ENCODE peak calls at places on chromosomes 1 and 21, in four cellular contexts. N is IMR-90, O is left lung, F is ovary. P is an unnamed sample.

GRCh38 chr1:1547011-1547410 is 6.6 kb upstream of the TMEM240 start:
- DNase-seq in N (no peak), O (no peak), F (no peak), P (peak; percentile 68)

GRCh38 chr1:117512728-117513321 is 93.0 kb upstream of the TENT5C start:
- DNase-seq in N (peak; percentile 40), O (no peak), F (no peak), P (peak; percentile 19)

GRCh38 chr1:20903452-20903851 is 116.3 kb upstream of the HP1BP3 start:
- DNase-seq in N (no peak), O (no peak), F (no peak), P (no peak)

GRCh38 chr1:19222979-19223824 is 13.1 kb upstream of the UBR4 start:
- DNase-seq in N (peak; percentile 71), O (no peak), F (no peak), P (peak; percentile 57)

GRCh38 chr1:43444151-43444826 is 9.4 kb downstream of the HYI start:
- DNase-seq in N (no peak), O (peak; percentile 20), F (no peak), P (no peak)

GRCh38 chr1:216346521-216346920 is 76.7 kb downstream of the USH2A start:
- DNase-seq in N (no peak), O (no peak), F (no peak), P (no peak)

GRCh38 chr1:25700626-25701025 is 84.0 kb downstream of the MAN1C1 start:
- DNase-seq in N (no peak), O (no peak), F (no peak), P (no peak)

GRCh38 chr1:43565600-43566360 is 35.1 kb downstream of the PTPRF start:
- DNase-seq in N (peak; percentile 39), O (peak; percentile 61), F (peak; percentile 81), P (peak; percentile 97)

GRCh38 chr1:160935527-160936258 is 18.9 kb downstream of the ITLN2 start:
- DNase-seq in N (no peak), O (no peak), F (no peak), P (peak; percentile 62)
- H3K27ac ChIP-seq in N (no peak overlapping the region), O (no peak overlapping the region), F (no peak overlapping the region), P (no peak overlapping the region)

GRCh38 chr1:16236091-16236494 is 890 bp downstream of the CPLANE2 start:
- DNase-seq in N (peak; percentile 18), O (no peak), F (no peak), P (peak; percentile 93)
- H3K4me3 ChIP-seq in N (peak overlapping the region; percentile 71), O (no peak overlapping the region), F (peak overlapping the region; percentile 50), P (peak overlapping the region; percentile 84)

GRCh38 chr1:91844862-91845528 is 41.0 kb downstream of the TGFBR3 start:
- DNase-seq in N (peak; percentile 94), O (no peak), F (peak; percentile 48), P (peak; percentile 95)
- TF ChIP-seq CTCF in N (no peak), O (no peak), F (no peak), P (peak; percentile 12)

GRCh38 chr1:113031060-113031933 is 41.7 kb upstream of the LRIG2 start:
- DNase-seq in N (no peak), O (no peak), F (no peak), P (no peak)

GRCh38 chr1:113029822-113030221 is 43.2 kb upstream of the LRIG2 start:
- DNase-seq in N (no peak), O (no peak), F (no peak), P (no peak)

GRCh38 chr1:113027008-113027407 is 46.0 kb upstream of the LRIG2 start:
- DNase-seq in N (no peak), O (no peak), F (no peak), P (no peak)

GRCh38 chr1:113021430-113022085 is 51.4 kb upstream of the LRIG2 start:
- DNase-seq in N (no peak), O (no peak), F (no peak), P (peak; percentile 73)

GRCh38 chr1:113027449-113027848 is 45.5 kb upstream of the LRIG2 start:
- DNase-seq in N (no peak), O (no peak), F (no peak), P (no peak)
- H3K27ac ChIP-seq in N (no peak overlapping the region), O (no peak overlapping the region), F (no peak overlapping the region), P (no peak overlapping the region)

DNA sequence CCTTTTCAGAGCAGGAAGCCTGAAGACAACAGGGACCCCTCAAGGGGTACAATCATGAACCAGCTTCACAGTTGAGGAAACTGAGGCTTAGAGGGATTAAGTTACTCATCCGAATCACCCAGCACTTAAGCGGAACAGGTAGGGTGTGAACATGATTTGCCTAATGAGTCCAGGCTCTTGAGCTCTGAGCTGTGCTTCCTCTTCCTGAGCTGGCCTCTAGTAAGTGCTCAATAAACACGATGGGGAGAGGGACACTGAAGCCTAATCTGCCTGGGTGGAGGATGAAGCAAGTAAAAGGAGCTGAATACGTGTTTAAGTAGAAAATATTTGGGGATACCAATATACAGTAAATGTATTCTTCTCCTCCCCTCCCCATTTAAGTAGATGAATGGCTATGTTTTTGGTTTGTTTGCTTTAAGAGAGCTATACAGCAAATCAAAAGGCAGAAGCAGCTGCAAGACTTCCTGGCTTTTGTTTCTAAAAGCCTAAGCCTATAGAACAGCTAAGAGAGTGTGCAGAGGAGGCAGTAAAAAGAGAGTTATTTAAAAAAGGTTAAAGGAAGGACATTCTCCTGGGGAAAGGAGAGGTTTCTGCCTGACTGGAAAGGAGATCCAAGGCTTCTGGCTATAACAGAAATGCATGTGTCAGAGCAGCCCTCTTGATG is 20.5 kb downstream of the STPG1 start:
- DNase-seq in N (no peak), O (no peak), F (no peak), P (no peak)
- H3K4me3 ChIP-seq in N (no peak overlapping the region), O (no peak overlapping the region), F (no peak overlapping the region), P (no peak overlapping the region)

GRCh38 chr21:38699048-38699447 is 106.7 kb upstream of the ETS2 start:
- DNase-seq in N (no peak), O (no peak), F (no peak), P (no peak)
- TF ChIP-seq CTCF in N (no peak), O (no peak), F (no peak), P (peak; percentile 35)

GRCh38 chr1:158019177-158019868 is 25.9 kb downstream of the KIRREL1 start:
- DNase-seq in N (peak; percentile 94), O (peak; percentile 61), F (no peak), P (peak; percentile 66)

GRCh38 chr1:158014702-158015320 is 21.4 kb downstream of the KIRREL1 start:
- DNase-seq in N (no peak), O (no peak), F (no peak), P (no peak)

GRCh38 chr1:158020877-158021630 is 27.6 kb downstream of the KIRREL1 start:
- DNase-seq in N (no peak), O (no peak), F (no peak), P (no peak)

GRCh38 chr1:158016651-158017335 is 23.3 kb downstream of the KIRREL1 start:
- DNase-seq in N (no peak), O (no peak), F (no peak), P (no peak)

DNA sequence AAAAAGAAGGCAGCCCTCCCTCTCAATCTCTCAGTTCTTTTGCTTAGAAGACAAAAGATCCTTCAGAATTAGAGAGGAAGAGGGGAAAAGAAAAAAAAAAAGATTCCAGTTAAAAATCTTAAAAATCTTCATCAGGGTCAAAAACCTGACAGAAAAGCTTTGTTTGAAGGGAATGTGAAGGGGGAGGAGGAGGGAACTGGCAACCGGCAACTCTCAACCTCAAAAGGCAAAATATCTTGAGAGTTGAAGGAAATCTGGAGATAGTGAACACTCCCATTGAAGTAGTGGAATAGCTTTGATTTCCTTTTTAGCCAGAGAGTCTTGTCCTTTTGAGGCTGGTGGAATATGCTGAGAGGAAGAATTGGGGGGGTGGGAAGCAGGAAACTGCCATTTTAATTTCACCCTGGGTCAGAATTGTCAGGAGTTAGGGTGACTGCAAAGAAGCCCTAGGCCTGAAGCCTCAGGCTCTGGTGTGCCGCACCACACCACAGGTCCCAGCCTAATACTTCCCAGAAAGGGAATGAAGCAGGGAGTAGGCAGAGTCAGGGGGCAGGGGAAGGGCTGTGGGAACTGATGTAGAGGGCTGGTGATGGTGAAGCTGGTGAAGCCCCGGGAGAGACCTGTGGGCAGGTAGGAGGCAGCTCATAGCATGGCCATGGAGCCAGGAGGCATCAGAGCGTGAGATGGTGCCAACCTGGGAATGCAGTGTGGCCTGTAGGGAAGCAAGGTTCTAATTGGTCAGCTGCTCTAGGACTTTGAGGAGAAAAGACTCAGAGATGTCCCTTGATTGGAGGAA is 24.6 kb downstream of the KIRREL1 start:
- DNase-seq in N (no peak), O (no peak), F (no peak), P (peak; percentile 38)
- H3K27ac ChIP-seq in N (peak overlapping the region; percentile 99), O (peak overlapping the region; percentile 84), F (peak overlapping the region; percentile 71), P (peak overlapping the region; percentile 93)

DNA sequence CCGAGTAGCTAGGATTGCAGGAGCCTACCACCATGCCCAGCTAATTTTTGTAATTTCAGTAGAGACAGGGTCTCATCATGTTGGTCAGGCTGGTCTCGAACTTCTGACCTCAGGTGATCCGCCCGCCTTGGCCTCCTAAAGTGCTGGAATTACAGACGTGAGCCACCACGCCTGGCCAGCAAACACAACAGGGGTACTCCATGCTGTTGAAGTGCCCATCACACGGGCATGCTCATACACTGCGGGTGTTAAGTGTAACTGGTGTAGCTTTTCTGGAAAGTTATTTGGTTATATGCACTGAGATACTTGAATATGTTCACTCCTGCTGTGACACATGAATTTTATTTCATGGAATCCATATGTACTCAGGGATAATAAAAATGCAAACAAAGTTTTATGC is 9.3 kb downstream of the SRSF4 start:
- DNase-seq in N (no peak), O (no peak), F (no peak), P (no peak)
- H3K4me3 ChIP-seq in N (no peak overlapping the region), O (no peak overlapping the region), F (no peak overlapping the region), P (no peak overlapping the region)

DNA sequence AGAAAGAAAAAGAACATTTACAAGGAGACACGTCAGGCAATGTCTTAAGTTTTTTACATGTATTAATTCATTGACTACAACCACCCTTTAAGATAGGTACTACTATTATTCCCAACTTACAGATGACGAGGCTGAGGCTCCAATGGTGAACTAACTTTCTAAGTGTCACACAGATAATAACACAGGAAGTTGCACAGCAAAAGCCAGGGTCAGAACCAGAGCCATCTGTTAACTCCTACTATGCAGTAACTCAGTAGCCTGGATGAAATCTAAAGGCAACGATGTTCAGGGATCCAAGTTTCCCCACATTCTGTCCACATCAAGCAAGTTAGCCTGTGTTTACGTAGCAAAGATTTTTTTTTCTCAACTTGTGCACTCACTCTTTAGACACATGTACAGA is 371.7 kb downstream of the PTPRC start:
- DNase-seq in N (no peak), O (no peak), F (no peak), P (no peak)
- TF ChIP-seq CTCF in N (no peak), O (no peak), F (no peak), P (no peak)

P was measured in osteoblast.